ENCODE peak calls at places on chromosomes 12 and 14, in seven cellular contexts. N is Karpas-422; H is IMR-90; T is aorta; S is CD8-positive, alpha-beta memory T cell; R is Panc1; V is body of pancreas. Z is an unnamed sample.

GRCh38 chr12:110266980-110267620 is 13.9 kb upstream of the ATP2A2 start:
- DNase-seq in R (no peak), V (no peak), T (no peak), N (no peak), S (no peak), H (peak; percentile 74), Z (no peak)

GRCh38 chr14:77782202-77782601 is 17.7 kb upstream of the ADCK1 start:
- DNase-seq in H (peak; percentile 39), R (no peak), V (no peak), S (no peak), T (no peak), N (no peak), Z (no peak)

GRCh38 chr14:77303417-77304156 is 17.1 kb downstream of the POMT2 start:
- DNase-seq in R (peak; percentile 96), H (peak; percentile 97), V (no peak), N (no peak), S (no peak), T (no peak), Z (no peak)

GRCh38 chr14:99229654-99230215 is 42.3 kb downstream of the BCL11B start:
- DNase-seq in R (no peak), T (no peak), H (no peak), N (no peak), V (no peak), S (peak; percentile 37), Z (no peak)

GRCh38 chr12:45725631-45726593 is 3.6 kb upstream of the ARID2 start:
- DNase-seq in V (no peak), N (peak; percentile 73), T (no peak), H (peak; percentile 51), R (peak; percentile 59), S (no peak), Z (no peak)

GRCh38 chr12:46546634-46547273 is 174.2 kb upstream of the SLC38A2 start:
- DNase-seq in N (no peak), T (no peak), V (no peak), S (no peak), H (peak; percentile 80), R (no peak), Z (no peak)

GRCh38 chr12:130511285-130511684 is 173.6 kb downstream of the PIWIL1 start:
- DNase-seq in N (no peak), T (no peak), R (no peak), S (no peak), V (no peak), H (no peak), Z (no peak)

GRCh38 chr14:22523283-22523682 is 65.7 kb downstream of the DAD1 start:
- DNase-seq in V (no peak), R (no peak), N (no peak), T (no peak), S (no peak), H (no peak), Z (no peak)

GRCh38 chr14:95496690-95497241 is 19.7 kb downstream of the SYNE3 start:
- DNase-seq in T (peak; percentile 52), H (peak; percentile 67), R (no peak), V (no peak), N (no peak), S (no peak), Z (no peak)

GRCh38 chr14:55752580-55753365 is 172.8 kb downstream of the KTN1 start:
- DNase-seq in T (no peak), S (no peak), H (peak; percentile 65), R (no peak), N (no peak), V (peak; percentile 76), Z (no peak)

GRCh38 chr14:24435998-24436354 is 6.2 kb downstream of the KHNYN start:
- DNase-seq in S (no peak), V (no peak), T (no peak), N (no peak), H (no peak), R (no peak), Z (no peak)

GRCh38 chr12:74780458-74781241 is 243.0 kb downstream of the ATXN7L3B start:
- DNase-seq in R (no peak), N (no peak), T (no peak), V (no peak), S (no peak), H (peak; percentile 46), Z (no peak)

GRCh38 chr14:88063807-88064206 is 58.9 kb downstream of the GPR65 start:
- DNase-seq in V (no peak), R (no peak), S (no peak), N (peak; percentile 61), T (no peak), H (no peak), Z (no peak)

GRCh38 chr12:98154850-98155249 is 360.5 kb upstream of the TMPO start:
- DNase-seq in H (no peak), N (peak; percentile 58), S (no peak), T (no peak), R (no peak), V (peak; percentile 25), Z (no peak)

GRCh38 chr12:130775953-130776856 is 60.1 kb upstream of the RIMBP2 start:
- DNase-seq in N (peak; percentile 6), H (peak; percentile 88), S (no peak), R (no peak), T (peak; percentile 84), V (peak; percentile 39), Z (peak; percentile 39)

GRCh38 chr12:80195143-80195726 is 95.9 kb downstream of the OTOGL start:
- DNase-seq in S (no peak), N (peak; percentile 71), H (peak; percentile 86), V (no peak), R (peak; percentile 20), T (no peak), Z (no peak)

GRCh38 chr12:84661732-84662326 is 250.8 kb downstream of the SLC6A15 start:
- DNase-seq in T (no peak), N (no peak), H (peak; percentile 34), R (no peak), S (no peak), V (no peak), Z (no peak)

GRCh38 chr14:91872517-91873470 is 5.5 kb upstream of the TC2N start:
- DNase-seq in S (peak; percentile 53), R (no peak), T (peak; percentile 91), V (peak; percentile 95), N (no peak), H (peak; percentile 83), Z (peak; percentile 81)

GRCh38 chr14:24443053-24443683 is 592 bp upstream of the SDR39U1 start:
- DNase-seq in H (no peak), T (no peak), S (no peak), N (no peak), V (no peak), R (no peak), Z (no peak)

GRCh38 chr14:51692646-51693045 is 40.9 kb downstream of the FRMD6 start:
- DNase-seq in V (no peak), S (no peak), T (no peak), H (peak; percentile 47), R (no peak), N (no peak), Z (no peak)

GRCh38 chr12:108857158-108857407 is 300 bp downstream of the SSH1 start:
- DNase-seq in H (no peak), N (no peak), R (no peak), T (no peak), S (no peak), V (no peak), Z (peak; percentile 64)
- H3K4me1 ChIP-seq in H (peaks cover 28% of the 10 kb centered on the region), N (peaks cover 42% of the 10 kb centered on the region), R (peaks cover 38% of the 10 kb centered on the region), T (peaks cover 3% of the 10 kb centered on the region), S (peaks cover 30% of the 10 kb centered on the region), V (peaks cover 48% of the 10 kb centered on the region), Z (peaks cover 51% of the 10 kb centered on the region)

GRCh38 chr12:1948883-1949282 is 30.4 kb upstream of the CACNA2D4 start:
- DNase-seq in N (no peak), R (no peak), T (no peak), S (no peak), H (no peak), V (peak; percentile 90), Z (no peak)
- H3K36me3 ChIP-seq in N (peaks cover 19% of the 10 kb centered on the region), R (no peaks in the 10 kb centered on the region), T (peaks cover 7% of the 10 kb centered on the region), S (peaks cover 39% of the 10 kb centered on the region), H (peaks cover 62% of the 10 kb centered on the region), V (peaks cover 6% of the 10 kb centered on the region), Z (peaks cover 92% of the 10 kb centered on the region)

GRCh38 chr12:6966351-6966750 is 4.1 kb downstream of the PHB2 start:
- DNase-seq in S (no peak), N (no peak), R (no peak), T (peak; percentile 33), V (no peak), H (no peak), Z (no peak)
- H3K4me1 ChIP-seq in S (peaks cover 47% of the 10 kb centered on the region), N (peaks cover 46% of the 10 kb centered on the region), R (peaks cover 24% of the 10 kb centered on the region), T (peaks cover 4% of the 10 kb centered on the region), V (peaks cover 79% of the 10 kb centered on the region), H (peaks cover 9% of the 10 kb centered on the region), Z (peaks cover 24% of the 10 kb centered on the region)

GRCh38 chr12:118219106-118219505 is 83.2 kb downstream of the PEBP1 start:
- DNase-seq in R (no peak), V (no peak), T (no peak), H (no peak), S (no peak), N (no peak), Z (no peak)

GRCh38 chr12:118220697-118221096 is 84.8 kb downstream of the PEBP1 start:
- DNase-seq in N (peak; percentile 52), S (no peak), T (no peak), R (no peak), V (no peak), H (peak; percentile 64), Z (no peak)

DNA sequence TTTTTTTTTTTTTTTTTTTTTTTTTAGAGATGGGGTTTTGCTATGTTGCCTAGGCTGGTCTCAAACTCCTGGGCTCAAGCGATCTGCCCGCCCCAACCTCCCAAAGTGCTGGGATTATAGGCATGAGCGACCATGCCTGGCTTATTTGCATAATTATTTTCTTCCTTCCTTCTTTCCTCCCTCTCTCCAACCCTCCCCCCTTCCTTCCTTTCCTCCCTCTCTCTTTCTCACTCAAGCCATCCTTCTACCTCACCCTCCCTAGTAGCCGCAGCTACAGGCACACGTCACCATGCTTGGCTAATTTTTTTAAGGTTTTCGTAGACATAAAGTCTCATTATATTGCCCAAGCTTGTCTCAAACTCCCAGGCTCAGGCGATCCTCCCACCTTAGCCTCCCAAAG is 83.8 kb downstream of the PEBP1 start:
- DNase-seq in H (no peak), T (no peak), N (peak; percentile 84), R (no peak), S (no peak), V (no peak), Z (no peak)
- H3K36me3 ChIP-seq in H (peaks cover 4% of the 10 kb centered on the region), T (no peaks in the 10 kb centered on the region), N (peaks cover 14% of the 10 kb centered on the region), R (no peaks in the 10 kb centered on the region), S (no peaks in the 10 kb centered on the region), V (no peaks in the 10 kb centered on the region), Z (no peaks in the 10 kb centered on the region)

Z was measured in psoas muscle.